ENCODE peak calls at places on chromosomes 2 and 18, in nine cellular contexts. Z, E, S, M, B, O, H, K and Q are unnamed samples. For H3K36me3, the result is how much of the 10 kb centered on the place peaks cover.

GRCh38 chr18:8898990-8899389 is 193.6 kb downstream of the MTCL1 start:
- DNase-seq in Z (no peak), E (no peak), S (no peak), M (no peak), B (peak), O (no peak), H (no peak), K (no peak), Q (no peak)

GRCh38 chr2:128636802-128637147 is 318.1 kb upstream of the HS6ST1 start:
- DNase-seq in Z (no peak), E (no peak), S (no peak), M (no peak), B (no peak), O (no peak), H (peak), K (no peak), Q (no peak)

GRCh38 chr18:9435041-9435440 is 40.3 kb upstream of the RALBP1 start:
- DNase-seq in Z (no peak), E (no peak), S (no peak), M (no peak), B (no peak), O (no peak), H (no peak), K (no peak), Q (no peak)

GRCh38 chr18:49406863-49407262 is 53.6 kb downstream of the DYM start:
- DNase-seq in Z (no peak), E (no peak), S (no peak), M (no peak), B (no peak), O (no peak), H (no peak), K (no peak), Q (no peak)

GRCh38 chr2:45771251-45771650 is 119.8 kb downstream of the PRKCE start:
- DNase-seq in Z (no peak), E (peak), S (no peak), M (peak), B (peak), O (no peak), H (no peak), K (no peak), Q (no peak)

GRCh38 chr2:215914777-215915165 is 98.6 kb downstream of the MREG start:
- DNase-seq in Z (no peak), E (no peak), S (no peak), M (no peak), B (no peak), O (no peak), H (no peak), K (no peak), Q (no peak)

GRCh38 chr2:222866358-222866960 is 5.6 kb downstream of the ACSL3 start:
- DNase-seq in Z (no peak), E (no peak), S (no peak), M (peak), B (no peak), O (peak), H (no peak), K (no peak), Q (peak)

GRCh38 chr2:143513081-143513480 is 383.9 kb downstream of the ARHGAP15 start:
- DNase-seq in Z (no peak), E (peak), S (no peak), M (peak), B (peak), O (no peak), H (peak), K (no peak), Q (no peak)

GRCh38 chr2:231677632-231678104 is 30.7 kb upstream of the PTMA start:
- DNase-seq in Z (peak), E (peak), S (peak), M (peak), B (peak), O (peak), H (peak), K (peak), Q (no peak)

GRCh38 chr2:135709992-135710391 is 31.7 kb upstream of the UBXN4 start:
- DNase-seq in Z (no peak), E (peak), S (peak), M (peak), B (peak), O (peak), H (peak), K (peak), Q (no peak)

GRCh38 chr2:47485751-47486300 is 82.9 kb downstream of the MSH2 start:
- DNase-seq in Z (no peak), E (no peak), S (no peak), M (no peak), B (peak), O (no peak), H (no peak), K (no peak), Q (no peak)

GRCh38 chr18:79413025-79413424 is 17.3 kb downstream of the NFATC1 start:
- DNase-seq in Z (no peak), E (no peak), S (no peak), M (no peak), B (no peak), O (no peak), H (peak), K (no peak), Q (no peak)

DNA sequence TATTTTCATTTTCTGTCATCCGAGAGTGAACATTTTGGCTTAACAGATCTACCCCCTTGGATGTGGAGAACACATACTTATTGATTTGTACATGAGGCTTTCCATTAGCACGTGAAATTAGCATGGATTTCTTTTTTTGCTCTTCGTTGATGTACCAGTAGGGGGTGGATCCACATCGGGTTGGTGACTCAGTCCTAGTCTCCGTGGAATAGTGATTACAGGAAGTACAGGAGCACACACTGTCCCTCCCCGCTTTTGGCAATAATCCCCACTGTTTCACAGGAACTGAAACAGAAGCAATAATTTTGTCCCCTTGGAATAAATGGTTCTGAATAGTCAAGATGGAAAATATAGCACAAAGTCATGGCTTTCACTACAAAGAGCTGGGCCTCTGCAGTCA is 229.0 kb downstream of the GALR1 start:
- DNase-seq in Z (no peak), E (no peak), S (peak), M (no peak), B (no peak), O (peak), H (no peak), K (no peak), Q (no peak)
- TF ChIP-seq CTCF in Z (no peak), E (peak), S (no peak), M (peak), B (no peak), O (no peak), H (no peak), K (no peak), Q (peak)

GRCh38 chr18:67513285-67513684 is 3.2 kb downstream of the DSEL start:
- DNase-seq in Z (no peak), E (no peak), S (no peak), M (no peak), B (no peak), O (no peak), H (no peak), K (no peak), Q (no peak)

GRCh38 chr18:67514901-67515540 is 1.5 kb downstream of the DSEL start:
- DNase-seq in Z (no peak), E (no peak), S (no peak), M (no peak), B (peak), O (no peak), H (no peak), K (no peak), Q (no peak)

GRCh38 chr18:67516432-67517223 is at the start of gene DSEL:
- DNase-seq in Z (peak), E (peak), S (peak), M (peak), B (peak), O (peak), H (peak), K (peak), Q (peak)

GRCh38 chr18:67515987-67516431 is 511 bp downstream of the DSEL start:
- DNase-seq in Z (no peak), E (peak), S (peak), M (peak), B (peak), O (peak), H (peak), K (peak), Q (peak)

GRCh38 chr18:67514465-67514864 is 2.1 kb downstream of the DSEL start:
- DNase-seq in Z (no peak), E (no peak), S (no peak), M (no peak), B (no peak), O (no peak), H (no peak), K (no peak), Q (no peak)
- H3K4me3 ChIP-seq in Z (no peak), E (no peak), S (no peak), M (no peak), B (peak), O (no peak), H (peak), K (no peak), Q (no peak)

GRCh38 chr2:85033388-85033787 is 62.4 kb downstream of the KCMF1 start:
- DNase-seq in Z (no peak), E (no peak), S (no peak), M (no peak), B (no peak), O (no peak), H (no peak), K (no peak), Q (no peak)
- H3K36me3 ChIP-seq in Z (half or more), E (under half), S (under half), M (under half), B (under half), O (under half), H (under half), K (under half), Q (under half)

GRCh38 chr2:237307495-237307894 is 106.5 kb downstream of the COL6A3 start:
- DNase-seq in Z (no peak), E (no peak), S (no peak), M (no peak), B (no peak), O (no peak), H (no peak), K (no peak), Q (no peak)
- TF ChIP-seq CTCF in Z (no peak), E (no peak), S (no peak), M (no peak), B (no peak), O (no peak), H (no peak), K (no peak), Q (no peak)

DNA sequence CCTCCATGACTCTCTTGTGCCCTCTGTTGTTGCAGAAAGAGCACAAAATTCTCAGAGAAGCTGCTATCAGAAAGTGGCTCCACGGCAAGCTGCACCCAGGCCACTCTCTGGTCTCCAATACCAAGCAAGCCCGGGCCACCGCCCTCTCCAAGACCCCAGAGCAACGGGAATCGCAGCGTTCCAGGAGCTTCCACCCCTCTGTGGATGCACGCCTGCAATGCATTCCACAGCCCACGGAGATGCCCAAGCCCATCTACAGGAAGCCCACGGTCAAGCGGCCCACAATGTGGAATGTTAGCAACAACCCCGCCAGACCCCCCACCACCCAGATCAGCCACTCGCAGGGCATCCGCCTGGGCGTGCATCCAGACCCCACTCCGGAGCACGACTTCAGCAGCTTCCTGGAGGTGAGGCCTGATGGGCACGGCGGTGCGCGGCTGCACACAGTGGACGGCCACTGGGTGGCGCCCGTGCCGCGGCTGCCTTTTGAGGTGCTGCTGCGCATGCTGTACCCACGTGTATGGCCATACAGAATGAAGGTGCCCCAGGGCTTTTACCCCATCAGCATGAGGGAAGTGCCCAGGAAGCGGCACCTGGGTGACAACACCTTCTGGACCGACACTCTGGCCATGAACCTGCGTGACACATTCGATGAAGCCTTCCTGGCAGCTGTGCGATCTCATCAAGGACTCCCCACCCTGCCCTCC is 6.3 kb downstream of the ANKRD53 start:
- DNase-seq in Z (no peak), E (no peak), S (peak), M (peak), B (peak), O (peak), H (peak), K (peak), Q (peak)
- H3K4me3 ChIP-seq in Z (no peak), E (no peak), S (no peak), M (no peak), B (no peak), O (no peak), H (no peak), K (no peak), Q (no peak)

DNA sequence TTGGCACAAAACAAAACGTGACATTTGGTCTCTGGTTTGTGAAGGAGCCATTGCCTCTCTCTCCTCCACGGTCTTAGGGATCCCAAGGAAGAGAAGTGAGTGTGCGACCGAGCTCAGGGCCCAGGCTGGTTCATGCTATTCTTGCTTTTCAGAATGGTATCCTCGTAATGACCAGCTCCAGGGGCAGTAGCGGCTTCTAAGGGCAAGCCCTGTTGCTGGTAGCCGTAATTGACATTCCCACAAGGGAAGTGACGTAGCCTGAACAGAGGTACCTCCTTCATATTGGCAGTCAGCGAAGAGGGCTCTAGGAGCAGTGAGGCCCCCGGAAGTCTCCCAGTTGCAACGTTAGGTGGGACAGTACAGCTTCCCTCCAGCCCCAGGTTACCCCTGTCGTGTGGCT is 77.9 kb downstream of the CLIP4 start:
- DNase-seq in Z (no peak), E (no peak), S (no peak), M (no peak), B (no peak), O (no peak), H (no peak), K (no peak), Q (no peak)
- H3K36me3 ChIP-seq in Z (under half), E (under half), S (under half), M (under half), B (under half), O (under half), H (under half), K (under half), Q (under half)

GRCh38 chr2:79630972-79631551 is 118.2 kb downstream of the CTNNA2 start:
- DNase-seq in Z (no peak), E (no peak), S (no peak), M (no peak), B (no peak), O (no peak), H (no peak), K (no peak), Q (no peak)

GRCh38 chr2:79627237-79627636 is 114.4 kb downstream of the CTNNA2 start:
- DNase-seq in Z (no peak), E (no peak), S (no peak), M (no peak), B (no peak), O (no peak), H (no peak), K (no peak), Q (no peak)

DNA sequence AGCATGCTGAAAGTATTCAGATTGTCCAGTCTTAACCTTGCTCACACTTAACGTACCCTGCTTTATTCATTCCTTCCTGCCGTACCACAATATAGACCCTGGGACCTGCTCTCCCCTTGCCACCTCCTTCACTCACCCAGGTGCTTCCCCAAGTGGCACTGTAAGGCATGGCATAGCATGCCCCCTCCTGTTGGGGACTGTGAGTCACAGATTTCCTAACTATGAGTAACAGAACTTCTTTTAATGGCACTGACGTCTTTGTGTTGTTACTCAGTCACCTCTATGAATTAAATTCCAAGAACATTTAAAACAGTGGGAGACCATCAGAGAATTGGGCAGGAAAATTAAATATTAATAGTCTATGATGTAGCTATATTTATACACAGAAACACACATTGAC is 117.2 kb downstream of the CTNNA2 start:
- DNase-seq in Z (no peak), E (no peak), S (no peak), M (no peak), B (peak), O (no peak), H (no peak), K (no peak), Q (no peak)
- TF ChIP-seq CTCF in Z (no peak), E (peak), S (no peak), M (no peak), B (no peak), O (no peak), H (no peak), K (no peak), Q (no peak)

GRCh38 chr2:174051741-174052638 is 86.8 kb upstream of the SP3 start:
- DNase-seq in Z (no peak), E (peak), S (peak), M (peak), B (peak), O (peak), H (no peak), K (no peak), Q (no peak)
- H3K4me3 ChIP-seq in Z (no peak), E (no peak), S (no peak), M (no peak), B (no peak), O (no peak), H (no peak), K (no peak), Q (no peak)

GRCh38 chr2:37669500-37669899 is 1.9 kb downstream of the CDC42EP3 start:
- DNase-seq in Z (no peak), E (no peak), S (no peak), M (no peak), B (no peak), O (no peak), H (no peak), K (no peak), Q (no peak)
- H3K36me3 ChIP-seq in Z (under half), E (under half), S (under half), M (under half), B (under half), O (under half), H (under half), K (under half), Q (under half)